ENCODE peak calls at places on chromosomes 5 and 9, in four cellular contexts. H is NAMALWA, A is A549, R is LoVo. J is an unnamed sample.

GRCh38 chr5:111337688-111338087 is 113.5 kb downstream of the CAMK4 start:
- DNase-seq in A (no peak), H (no peak), R (no peak), J (no peak)

GRCh38 chr9:76027426-76027825 is 137.0 kb downstream of the PCSK5 start:
- DNase-seq in H (no peak), A (no peak), R (no peak), J (no peak)

GRCh38 chr5:57862471-57863282 is 380.1 kb upstream of the ACTBL2 start:
- DNase-seq in H (no peak), A (no peak), R (no peak), J (no peak)

GRCh38 chr5:139828207-139828895 is 32.7 kb downstream of the PSD2 start:
- DNase-seq in H (no peak), A (no peak), R (no peak), J (no peak)

GRCh38 chr9:13149454-13149853 is 130.0 kb downstream of the MPDZ start:
- DNase-seq in H (no peak), A (no peak), R (no peak), J (no peak)

GRCh38 chr5:140258016-140258415 is 44.9 kb downstream of the PFDN1 start:
- DNase-seq in A (no peak), H (no peak), R (no peak), J (no peak)

GRCh38 chr9:16619897-16620296 is 250.6 kb downstream of the BNC2 start:
- DNase-seq in A (no peak), R (no peak), H (no peak), J (no peak)

GRCh38 chr5:10153394-10153793 is 96.3 kb downstream of the ATPSCKMT start:
- DNase-seq in H (no peak), R (no peak), A (no peak), J (no peak)

GRCh38 chr9:115938479-115938878 is 215.1 kb upstream of the PAPPA start:
- DNase-seq in A (no peak), H (no peak), R (no peak), J (no peak)

GRCh38 chr5:154196955-154197652 is 6.6 kb downstream of the GALNT10 start:
- DNase-seq in A (peak; percentile 35), R (no peak), H (peak; percentile 37), J (no peak)

GRCh38 chr5:169914766-169915165 is 65.5 kb downstream of the INSYN2B start:
- DNase-seq in H (no peak), A (no peak), R (no peak), J (no peak)

GRCh38 chr5:123429993-123430392 is 6.8 kb upstream of the CEP120 start:
- DNase-seq in A (no peak), H (no peak), R (peak; percentile 66), J (no peak)

GRCh38 chr5:140566665-140567064 is 2.0 kb downstream of the SLC35A4 start:
- DNase-seq in H (no peak), A (no peak), R (no peak), J (peak; percentile 46)

GRCh38 chr5:28523887-28524637 is 1485.7 kb upstream of the CDH9 start:
- DNase-seq in R (no peak), H (no peak), A (no peak), J (no peak)

GRCh38 chr9:81244631-81245030 is 444.7 kb downstream of the TLE1 start:
- DNase-seq in A (no peak), H (no peak), R (no peak), J (no peak)

GRCh38 chr9:9791621-9792020 is 821.2 kb downstream of the PTPRD start:
- DNase-seq in R (no peak), A (no peak), H (peak; percentile 62), J (no peak)

GRCh38 chr9:13113751-13114150 is 165.7 kb downstream of the MPDZ start:
- DNase-seq in R (no peak), H (no peak), A (no peak), J (no peak)

GRCh38 chr9:98488578-98489312 is 220.0 kb downstream of the GABBR2 start:
- DNase-seq in R (no peak), H (no peak), A (peak; percentile 26), J (no peak)

GRCh38 chr5:172642046-172642409 is 965 bp downstream of the NEURL1B start:
- DNase-seq in H (no peak), A (no peak), R (no peak), J (no peak)

GRCh38 chr9:79057576-79057975 is 514.2 kb upstream of the TLE4 start:
- DNase-seq in R (no peak), A (no peak), H (no peak), J (no peak)

GRCh38 chr5:56516441-56516840 is 283.3 kb upstream of the ANKRD55 start:
- DNase-seq in R (no peak), H (no peak), A (no peak), J (no peak)

GRCh38 chr9:34145165-34145564 is 18.7 kb upstream of the DCAF12 start:
- DNase-seq in R (no peak), H (no peak), A (no peak), J (no peak)

GRCh38 chr9:94568250-94568889 is 13.5 kb downstream of the PCAT7 start:
- DNase-seq in R (no peak), H (no peak), A (no peak), J (no peak)

GRCh38 chr5:117889592-117889991 is 1098.8 kb downstream of the DTWD2 start:
- DNase-seq in R (no peak), A (no peak), H (no peak), J (no peak)

GRCh38 chr5:81572201-81572600 is 178.3 kb upstream of the ACOT12 start:
- DNase-seq in H (no peak), A (no peak), R (no peak), J (no peak)

GRCh38 chr5:115461506-115462290 is 82.9 kb downstream of the FEM1C start:
- DNase-seq in H (no peak), A (peak; percentile 38), R (peak; percentile 71), J (peak; percentile 56)

GRCh38 chr5:16616536-16617271 is at the start of gene RETREG1:
- DNase-seq in A (peak; percentile 49), H (no peak), R (peak; percentile 74), J (peak; percentile 63)

GRCh38 chr5:15373151-15373550 is 126.8 kb upstream of the FBXL7 start:
- DNase-seq in A (no peak), R (no peak), H (no peak), J (no peak)

GRCh38 chr5:178389796-178390195 is 157.2 kb upstream of the PHYKPL start:
- DNase-seq in R (no peak), H (no peak), A (no peak), J (no peak)

GRCh38 chr5:171387970-171388815 is 544 bp downstream of the NPM1 start:
- DNase-seq in R (peak; percentile 81), H (peak; percentile 82), A (peak; percentile 53), J (peak; percentile 92)

J was measured in stimulated activated effector memory CD8-positive, alpha-beta T cell treated with anti-CD3 and anti-CD28 coated beads, Interleukin-12 subunit alpha, Interleukin-12 subunit beta, amount 100 ng/mL, for 72 hours.